ENCODE peak calls at places on chromosomes 1 and 21, in ten cellular contexts. One of them, this sample, is unnamed. For H3K36me3, the result is how much of the 10 kb centered on the place peaks cover.

GRCh38 chr1:29256979-29257804 is 20.9 kb downstream of the PTPRU start:
- DNase-seq in astrocyte: peak
- DNase-seq in GM23338: peak
- DNase-seq in PC-3: no peak
- DNase-seq in GM23248: peak
- DNase-seq in HepG2: no peak
- DNase-seq in fibroblast of lung: peak
- DNase-seq in PC-9: no peak
- DNase-seq in hepatocyte: no peak
- DNase-seq in endothelial cell of umbilical vein: no peak
- DNase-seq in this sample: no peak

GRCh38 chr21:25127811-25128210 is 479.5 kb downstream of the MRPL39 start:
- DNase-seq in endothelial cell of umbilical vein: no peak
- DNase-seq in astrocyte: no peak
- DNase-seq in GM23338: no peak
- DNase-seq in fibroblast of lung: no peak
- DNase-seq in hepatocyte: no peak
- DNase-seq in GM23248: no peak
- DNase-seq in PC-9: no peak
- DNase-seq in HepG2: no peak
- DNase-seq in PC-3: no peak
- DNase-seq in this sample: no peak

GRCh38 chr21:46063734-46064680 is 33.9 kb upstream of the COL6A2 start:
- DNase-seq in hepatocyte: no peak
- DNase-seq in PC-9: no peak
- DNase-seq in fibroblast of lung: no peak
- DNase-seq in PC-3: no peak
- DNase-seq in HepG2: no peak
- DNase-seq in astrocyte: no peak
- DNase-seq in GM23248: no peak
- DNase-seq in GM23338: no peak
- DNase-seq in endothelial cell of umbilical vein: no peak
- DNase-seq in this sample: no peak

GRCh38 chr1:212981571-212982328 is 31.4 kb downstream of the VASH2 start:
- DNase-seq in fibroblast of lung: no peak
- DNase-seq in GM23338: no peak
- DNase-seq in HepG2: no peak
- DNase-seq in endothelial cell of umbilical vein: no peak
- DNase-seq in PC-9: no peak
- DNase-seq in PC-3: no peak
- DNase-seq in GM23248: no peak
- DNase-seq in astrocyte: no peak
- DNase-seq in hepatocyte: no peak
- DNase-seq in this sample: no peak

GRCh38 chr1:234722267-234722704 is 112.3 kb upstream of the IRF2BP2 start:
- DNase-seq in astrocyte: no peak
- DNase-seq in fibroblast of lung: no peak
- DNase-seq in PC-3: no peak
- DNase-seq in HepG2: no peak
- DNase-seq in PC-9: no peak
- DNase-seq in hepatocyte: no peak
- DNase-seq in GM23248: no peak
- DNase-seq in endothelial cell of umbilical vein: no peak
- DNase-seq in GM23338: no peak
- DNase-seq in this sample: no peak

GRCh38 chr21:39103689-39104088 is 79.6 kb downstream of the PSMG1 start:
- DNase-seq in endothelial cell of umbilical vein: no peak
- DNase-seq in fibroblast of lung: no peak
- DNase-seq in PC-9: no peak
- DNase-seq in HepG2: no peak
- DNase-seq in PC-3: no peak
- DNase-seq in hepatocyte: no peak
- DNase-seq in GM23248: peak
- DNase-seq in astrocyte: no peak
- DNase-seq in GM23338: no peak
- DNase-seq in this sample: no peak

GRCh38 chr1:235009074-235009473 is 119.6 kb downstream of the TOMM20 start:
- DNase-seq in HepG2: no peak
- DNase-seq in PC-3: no peak
- DNase-seq in hepatocyte: no peak
- DNase-seq in fibroblast of lung: no peak
- DNase-seq in endothelial cell of umbilical vein: no peak
- DNase-seq in GM23338: no peak
- DNase-seq in astrocyte: no peak
- DNase-seq in GM23248: no peak
- DNase-seq in PC-9: no peak
- DNase-seq in this sample: no peak

GRCh38 chr1:31483012-31483946 is 70.3 kb downstream of the SERINC2 start:
- DNase-seq in PC-3: no peak
- DNase-seq in astrocyte: peak
- DNase-seq in fibroblast of lung: peak
- DNase-seq in PC-9: peak
- DNase-seq in hepatocyte: peak
- DNase-seq in GM23338: no peak
- DNase-seq in HepG2: no peak
- DNase-seq in endothelial cell of umbilical vein: no peak
- DNase-seq in GM23248: peak
- DNase-seq in this sample: no peak

GRCh38 chr1:244210884-244211558 is 159.9 kb downstream of the ZBTB18 start:
- DNase-seq in GM23248: peak
- DNase-seq in hepatocyte: peak
- DNase-seq in fibroblast of lung: no peak
- DNase-seq in HepG2: no peak
- DNase-seq in PC-3: peak
- DNase-seq in astrocyte: no peak
- DNase-seq in GM23338: peak
- DNase-seq in endothelial cell of umbilical vein: no peak
- DNase-seq in PC-9: no peak
- DNase-seq in this sample: no peak

GRCh38 chr1:240765732-240766363 is 153.9 kb upstream of the GREM2 start:
- DNase-seq in fibroblast of lung: peak
- DNase-seq in GM23248: peak
- DNase-seq in hepatocyte: peak
- DNase-seq in endothelial cell of umbilical vein: peak
- DNase-seq in astrocyte: peak
- DNase-seq in PC-3: peak
- DNase-seq in PC-9: peak
- DNase-seq in GM23338: peak
- DNase-seq in HepG2: no peak
- DNase-seq in this sample: no peak

GRCh38 chr1:110612060-110612745 is 6.0 kb upstream of the KCNA2 start:
- DNase-seq in astrocyte: no peak
- DNase-seq in GM23338: no peak
- DNase-seq in PC-9: peak
- DNase-seq in HepG2: no peak
- DNase-seq in hepatocyte: peak
- DNase-seq in GM23248: no peak
- DNase-seq in endothelial cell of umbilical vein: no peak
- DNase-seq in fibroblast of lung: no peak
- DNase-seq in PC-3: peak
- DNase-seq in this sample: no peak

GRCh38 chr1:100578201-100578600 is 40.3 kb downstream of the GPR88 start:
- DNase-seq in GM23338: no peak
- DNase-seq in astrocyte: peak
- DNase-seq in endothelial cell of umbilical vein: no peak
- DNase-seq in GM23248: peak
- DNase-seq in HepG2: no peak
- DNase-seq in hepatocyte: no peak
- DNase-seq in fibroblast of lung: peak
- DNase-seq in PC-9: no peak
- DNase-seq in PC-3: peak
- DNase-seq in this sample: no peak

GRCh38 chr1:238608139-238608538 is 717.4 kb upstream of the ZP4 start:
- DNase-seq in hepatocyte: no peak
- DNase-seq in PC-9: no peak
- DNase-seq in GM23338: no peak
- DNase-seq in fibroblast of lung: no peak
- DNase-seq in HepG2: no peak
- DNase-seq in PC-3: no peak
- DNase-seq in endothelial cell of umbilical vein: no peak
- DNase-seq in GM23248: no peak
- DNase-seq in astrocyte: no peak
- DNase-seq in this sample: no peak

GRCh38 chr1:24324903-24325302 is 5.7 kb downstream of the GRHL3 start:
- DNase-seq in hepatocyte: no peak
- DNase-seq in PC-3: no peak
- DNase-seq in GM23338: no peak
- DNase-seq in GM23248: no peak
- DNase-seq in endothelial cell of umbilical vein: no peak
- DNase-seq in PC-9: no peak
- DNase-seq in astrocyte: no peak
- DNase-seq in fibroblast of lung: no peak
- DNase-seq in HepG2: no peak
- DNase-seq in this sample: no peak

GRCh38 chr21:15014220-15014619 is 50.6 kb downstream of the NRIP1 start:
- DNase-seq in fibroblast of lung: peak
- DNase-seq in PC-9: no peak
- DNase-seq in PC-3: no peak
- DNase-seq in astrocyte: no peak
- DNase-seq in GM23248: peak
- DNase-seq in HepG2: no peak
- DNase-seq in hepatocyte: no peak
- DNase-seq in GM23338: no peak
- DNase-seq in endothelial cell of umbilical vein: no peak
- DNase-seq in this sample: no peak

GRCh38 chr1:32893198-32894018 is 7.1 kb downstream of the HPCA start:
- DNase-seq in GM23338: peak
- DNase-seq in astrocyte: peak
- DNase-seq in endothelial cell of umbilical vein: no peak
- DNase-seq in PC-9: no peak
- DNase-seq in hepatocyte: peak
- DNase-seq in GM23248: peak
- DNase-seq in PC-3: no peak
- DNase-seq in fibroblast of lung: peak
- DNase-seq in HepG2: no peak
- DNase-seq in this sample: no peak
- TF ChIP-seq EZH2 in GM23338: no peak
- TF ChIP-seq EZH2 in astrocyte: peak
- TF ChIP-seq EZH2 in endothelial cell of umbilical vein: peak
- TF ChIP-seq EZH2 in PC-9: no peak
- TF ChIP-seq EZH2 in hepatocyte: peak
- TF ChIP-seq EZH2 in GM23248: no peak
- TF ChIP-seq EZH2 in PC-3: no peak
- TF ChIP-seq EZH2 in fibroblast of lung: no peak
- TF ChIP-seq EZH2 in HepG2: no peak
- TF ChIP-seq EZH2 in this sample: no peak

DNA sequence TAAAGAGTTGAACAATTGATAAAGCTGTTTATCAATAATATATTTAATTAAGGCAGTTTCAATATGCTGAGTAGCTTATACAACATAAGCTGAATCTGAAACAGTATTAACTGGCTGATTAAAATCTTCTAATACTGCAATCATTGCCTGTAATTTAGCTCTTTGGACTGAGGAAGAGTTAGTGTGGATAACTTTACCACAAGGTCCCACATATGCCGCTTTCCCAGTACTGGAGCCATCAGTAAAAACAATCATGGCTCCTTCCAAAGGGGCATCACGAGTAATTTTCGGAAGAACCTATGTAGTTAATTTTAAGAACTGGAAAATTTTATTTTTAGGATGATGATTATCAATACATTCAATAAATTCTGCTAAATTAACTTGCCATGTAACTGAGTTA is 6.7 kb downstream of the DAP3 start:
- DNase-seq in fibroblast of lung: no peak
- DNase-seq in PC-3: no peak
- DNase-seq in astrocyte: no peak
- DNase-seq in endothelial cell of umbilical vein: no peak
- DNase-seq in GM23248: no peak
- DNase-seq in GM23338: no peak
- DNase-seq in HepG2: no peak
- DNase-seq in PC-9: no peak
- DNase-seq in hepatocyte: no peak
- DNase-seq in this sample: no peak
- H3K36me3 ChIP-seq in fibroblast of lung: under half
- H3K36me3 ChIP-seq in PC-3: half or more
- H3K36me3 ChIP-seq in astrocyte: under half
- H3K36me3 ChIP-seq in endothelial cell of umbilical vein: under half
- H3K36me3 ChIP-seq in GM23248: under half
- H3K36me3 ChIP-seq in GM23338: under half
- H3K36me3 ChIP-seq in HepG2: under half
- H3K36me3 ChIP-seq in PC-9: under half
- H3K36me3 ChIP-seq in hepatocyte: under half
- H3K36me3 ChIP-seq in this sample: under half

GRCh38 chr1:90836345-90836679 is 119.2 kb upstream of the BARHL2 start:
- DNase-seq in PC-9: no peak
- DNase-seq in HepG2: no peak
- DNase-seq in GM23248: no peak
- DNase-seq in hepatocyte: no peak
- DNase-seq in PC-3: no peak
- DNase-seq in fibroblast of lung: no peak
- DNase-seq in astrocyte: no peak
- DNase-seq in GM23338: no peak
- DNase-seq in endothelial cell of umbilical vein: no peak
- DNase-seq in this sample: no peak
- TF ChIP-seq EZH2 in PC-9: no peak
- TF ChIP-seq EZH2 in HepG2: no peak
- TF ChIP-seq EZH2 in GM23248: no peak
- TF ChIP-seq EZH2 in hepatocyte: no peak
- TF ChIP-seq EZH2 in PC-3: no peak
- TF ChIP-seq EZH2 in fibroblast of lung: no peak
- TF ChIP-seq EZH2 in astrocyte: peak
- TF ChIP-seq EZH2 in GM23338: peak
- TF ChIP-seq EZH2 in endothelial cell of umbilical vein: peak
- TF ChIP-seq EZH2 in this sample: no peak

DNA sequence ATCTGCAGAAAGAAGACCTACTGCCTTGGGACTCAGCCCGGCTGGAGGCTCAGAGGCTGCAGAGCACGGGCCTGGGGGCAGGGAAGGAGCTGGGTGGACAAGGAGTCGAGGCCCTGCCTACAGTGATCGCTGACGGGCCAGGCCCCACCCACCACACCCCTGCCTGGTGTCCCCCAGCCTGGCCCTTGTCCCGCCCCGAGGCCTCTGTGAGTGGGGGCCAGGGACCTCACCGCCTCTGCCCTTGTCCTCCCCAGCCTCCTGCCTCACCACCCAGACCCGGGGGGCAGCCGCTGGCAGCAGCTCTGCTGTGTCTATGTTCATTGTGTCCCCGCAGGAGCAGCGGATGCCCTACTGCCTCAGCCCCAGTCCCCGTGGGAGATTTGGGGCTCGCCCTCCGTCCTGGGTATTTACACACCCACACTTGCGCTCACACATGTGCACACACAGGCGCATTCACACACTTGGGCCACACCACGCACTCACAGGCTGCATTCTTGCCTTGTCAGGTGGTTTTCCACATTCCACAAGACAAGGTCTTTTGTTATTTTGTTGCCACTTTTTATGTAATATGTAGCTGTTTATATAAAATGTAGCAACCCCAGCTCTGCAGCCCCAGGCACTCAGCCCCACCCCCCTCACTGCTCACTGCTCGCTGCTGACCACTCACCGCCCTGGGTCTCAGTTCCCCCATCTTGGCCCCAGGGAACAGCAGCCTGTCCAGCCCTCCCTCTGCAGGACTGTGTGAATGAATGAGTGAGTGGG is 7.3 kb downstream of the PFKL start:
- DNase-seq in fibroblast of lung: peak
- DNase-seq in PC-9: no peak
- DNase-seq in HepG2: no peak
- DNase-seq in astrocyte: peak
- DNase-seq in GM23338: no peak
- DNase-seq in hepatocyte: no peak
- DNase-seq in endothelial cell of umbilical vein: no peak
- DNase-seq in PC-3: no peak
- DNase-seq in GM23248: no peak
- DNase-seq in this sample: no peak
- H3K36me3 ChIP-seq in fibroblast of lung: under half
- H3K36me3 ChIP-seq in PC-9: under half
- H3K36me3 ChIP-seq in HepG2: under half
- H3K36me3 ChIP-seq in astrocyte: under half
- H3K36me3 ChIP-seq in GM23338: under half
- H3K36me3 ChIP-seq in hepatocyte: under half
- H3K36me3 ChIP-seq in endothelial cell of umbilical vein: under half
- H3K36me3 ChIP-seq in PC-3: under half
- H3K36me3 ChIP-seq in GM23248: under half
- H3K36me3 ChIP-seq in this sample: under half